ENCODE peak calls at places on chromosome 21, in five cellular contexts. X is NCI-H1105 treated with DMSO at 0.1 percent for 48 hours; M is sigmoid colon; J is HEK293T; O is naive thymus-derived CD8-positive, alpha-beta T cell. B is an unnamed sample.

GRCh38 chr21:17414766-17415165 is 98.1 kb upstream of the CXADR start:
- DNase-seq in X (no peak), M (no peak), O (no peak), J (no peak), B (no peak)

GRCh38 chr21:46153259-46154154 is 1.9 kb downstream of the FTCD start:
- DNase-seq in M (peak), O (peak), X (no peak), J (peak), B (peak)

GRCh38 chr21:44975720-44976555 is 36.1 kb downstream of the SLX9 start:
- DNase-seq in M (no peak), O (no peak), J (no peak), X (no peak), B (no peak)

GRCh38 chr21:36908260-36908908 is 58.1 kb downstream of the HLCS start:
- DNase-seq in J (no peak), M (no peak), O (no peak), X (no peak), B (no peak)

GRCh38 chr21:35394634-35395369 is 345.7 kb upstream of the RUNX1 start:
- DNase-seq in X (no peak), O (no peak), M (no peak), J (no peak), B (peak)

GRCh38 chr21:41675574-41675973 is 91.3 kb downstream of the RIPK4 start:
- DNase-seq in M (no peak), O (no peak), J (no peak), X (no peak), B (no peak)

GRCh38 chr21:25934771-25935224 is 200.0 kb downstream of the GABPA start:
- DNase-seq in O (no peak), J (no peak), M (peak), X (no peak), B (peak)

GRCh38 chr21:26433386-26433785 is 139.7 kb downstream of the CYYR1 start:
- DNase-seq in O (no peak), X (no peak), M (no peak), J (no peak), B (no peak)

GRCh38 chr21:38303300-38303699 is 46.5 kb downstream of the KCNJ15 start:
- DNase-seq in O (no peak), X (no peak), J (no peak), M (peak), B (peak)

GRCh38 chr21:29376556-29376955 is 77.8 kb downstream of the BACH1 start:
- DNase-seq in X (no peak), O (peak), J (peak), M (peak), B (peak)

GRCh38 chr21:33936221-33937038 is 20.8 kb upstream of the ATP5PO start:
- DNase-seq in X (no peak), J (no peak), O (peak), M (no peak), B (no peak)

GRCh38 chr21:28704746-28705145 is 287.9 kb downstream of the LTN1 start:
- DNase-seq in M (no peak), J (no peak), O (no peak), X (peak), B (no peak)

GRCh38 chr21:46100426-46100825 is 2.5 kb downstream of the COL6A2 start:
- DNase-seq in X (no peak), J (no peak), M (peak), O (no peak), B (peak)

GRCh38 chr21:22356663-22357062 is 1358.5 kb downstream of the NCAM2 start:
- DNase-seq in X (no peak), M (no peak), O (no peak), J (no peak), B (no peak)

GRCh38 chr21:18030248-18030647 is 211.1 kb upstream of the C21orf91 start:
- DNase-seq in O (no peak), X (no peak), M (no peak), J (no peak), B (no peak)

GRCh38 chr21:42839271-42840231 is 39.8 kb downstream of the WDR4 start:
- DNase-seq in X (no peak), M (no peak), O (no peak), J (no peak), B (peak)

GRCh38 chr21:34598931-34599400 is 15.9 kb downstream of the RCAN1 start:
- DNase-seq in M (no peak), J (no peak), X (peak), O (no peak), B (no peak)

GRCh38 chr21:46352156-46352499 is 28.2 kb downstream of the PCNT start:
- DNase-seq in O (no peak), J (no peak), M (no peak), X (no peak), B (peak)

GRCh38 chr21:45465611-45466329 is 60.8 kb downstream of the COL18A1 start:
- DNase-seq in J (no peak), M (peak), X (no peak), O (no peak), B (peak)

GRCh38 chr21:38333290-38334272 is 76.8 kb downstream of the KCNJ15 start:
- DNase-seq in M (no peak), O (no peak), X (no peak), J (no peak), B (peak)

GRCh38 chr21:43331962-43332458 is 94.9 kb downstream of the SIK1 start:
- DNase-seq in X (no peak), J (no peak), M (no peak), O (no peak), B (peak)

GRCh38 chr21:17708541-17709265 is 96.0 kb upstream of the BTG3 start:
- DNase-seq in O (no peak), M (no peak), J (no peak), X (no peak), B (no peak)

GRCh38 chr21:46069166-46069565 is 28.7 kb upstream of the COL6A2 start:
- DNase-seq in J (no peak), O (no peak), X (no peak), M (no peak), B (no peak)

GRCh38 chr21:39386194-39386593 is 37.3 kb upstream of the HMGN1 start:
- DNase-seq in X (peak), J (no peak), M (peak), O (no peak), B (no peak)

GRCh38 chr21:43318841-43319781 is 107.8 kb downstream of the SIK1 start:
- DNase-seq in M (no peak), J (no peak), X (no peak), O (no peak), B (peak)

GRCh38 chr21:34865922-34866271 is 183.2 kb downstream of the RUNX1 start:
- DNase-seq in O (no peak), J (no peak), M (no peak), X (no peak), B (no peak)

GRCh38 chr21:15992171-15992570 is 262.4 kb downstream of the USP25 start:
- DNase-seq in O (no peak), M (no peak), J (no peak), X (no peak), B (no peak)

GRCh38 chr21:33855190-33855589 is 60.4 kb downstream of the ATP5PO start:
- DNase-seq in M (peak), O (no peak), J (peak), X (no peak), B (no peak)

B was measured in osteoblast.